ENCODE peak calls at places on chromosome 21, in eight cellular contexts. D is C1 segment of cervical spinal cord, K is retina, Y is Caki2, V is Right ventricle myocardium superior, S is NAMALWA, G is astrocyte of the cerebellum, P is NCI-H345. Z is an unnamed sample.
A peak's percentile ranks its signal among the peaks of the same experiment; 100 is the strongest.

GRCh38 chr21:31343680-31344480 is at the start of gene TIAM1:
- DNase-seq in V (peak; percentile 84), S (no peak), P (no peak), G (no peak), D (peak; percentile 51), K (peak; percentile 78), Y (peak; percentile 48), Z (peak; percentile 31)

GRCh38 chr21:14527690-14528652 is 18.1 kb downstream of the SAMSN1 start:
- DNase-seq in K (no peak), D (no peak), G (no peak), P (no peak), V (no peak), Y (no peak), S (no peak), Z (no peak)

GRCh38 chr21:27132270-27132669 is 165.4 kb upstream of the ADAMTS5 start:
- DNase-seq in G (peak; percentile 26), P (no peak), K (no peak), D (no peak), V (no peak), Y (no peak), S (no peak), Z (no peak)

GRCh38 chr21:40618216-40618615 is 228.7 kb downstream of the DSCAM start:
- DNase-seq in V (no peak), Y (no peak), G (no peak), P (no peak), D (no peak), S (no peak), K (peak; percentile 55), Z (no peak)

GRCh38 chr21:45802425-45802824 is 158.9 kb downstream of the PCBP3 start:
- DNase-seq in P (no peak), D (no peak), S (no peak), G (no peak), V (no peak), Y (no peak), K (peak; percentile 37), Z (no peak)

GRCh38 chr21:44959376-44960091 is 19.7 kb downstream of the SLX9 start:
- DNase-seq in K (no peak), Y (no peak), S (no peak), D (no peak), P (no peak), G (no peak), V (peak; percentile 41), Z (no peak)

GRCh38 chr21:40683349-40683748 is 163.6 kb downstream of the DSCAM start:
- DNase-seq in Y (no peak), P (no peak), G (no peak), S (no peak), V (no peak), D (no peak), K (no peak), Z (no peak)

GRCh38 chr21:32806810-32807386 is 35.3 kb upstream of the PAXBP1 start:
- DNase-seq in D (no peak), S (no peak), K (no peak), G (peak; percentile 8), V (no peak), P (no peak), Y (no peak), Z (no peak)

GRCh38 chr21:13937236-13937635 is 273.5 kb downstream of the LIPI start:
- DNase-seq in G (no peak), V (peak; percentile 26), D (no peak), P (no peak), K (no peak), S (no peak), Y (no peak), Z (no peak)

GRCh38 chr21:23853796-23854379 is 1753.4 kb downstream of the MRPL39 start:
- DNase-seq in G (peak; percentile 26), S (peak; percentile 60), V (no peak), K (peak; percentile 13), P (peak; percentile 37), Y (peak; percentile 16), D (no peak), Z (peak; percentile 2)

GRCh38 chr21:33026878-33027400 is 1.2 kb downstream of the OLIG2 start:
- DNase-seq in K (peak; percentile 80), G (no peak), Y (no peak), S (no peak), D (peak; percentile 59), V (no peak), P (no peak), Z (no peak)

GRCh38 chr21:39659070-39659815 is 46.5 kb downstream of the B3GALT5 start:
- DNase-seq in Y (no peak), K (no peak), P (no peak), G (no peak), S (no peak), D (no peak), V (no peak), Z (no peak)

GRCh38 chr21:16193758-16194606 is 464.2 kb downstream of the USP25 start:
- DNase-seq in S (peak; percentile 94), P (no peak), G (peak; percentile 51), Y (no peak), D (peak; percentile 58), V (peak; percentile 75), K (peak; percentile 77), Z (no peak)

GRCh38 chr21:46239817-46240325 is 11.3 kb upstream of the LSS start:
- DNase-seq in K (no peak), Y (no peak), V (no peak), D (no peak), S (no peak), G (no peak), P (no peak), Z (no peak)

GRCh38 chr21:29130234-29130993 is at the start of gene MAP3K7CL:
- DNase-seq in G (peak; percentile 100), Y (peak; percentile 91), K (no peak), D (no peak), P (no peak), S (no peak), V (peak; percentile 67), Z (no peak)